ENCODE peak calls at places on chromosomes 6 and 20, in four cellular contexts. U, B, L and M are unnamed samples. For H3K4me1, the result is how much of the 10 kb centered on the place peaks cover.

GRCh38 chr6:11918021-11918738 is 93.9 kb upstream of the HIVEP1 start:
- DNase-seq in L (no peak), U (no peak), B (no peak), M (no peak)

GRCh38 chr6:16318538-16318937 is 80.2 kb downstream of the GMPR start:
- DNase-seq in B (no peak), U (no peak), L (no peak), M (no peak)

GRCh38 chr20:36613974-36614373 is 8.4 kb downstream of the RAB5IF start:
- DNase-seq in B (peak), L (no peak), U (no peak), M (no peak)

GRCh38 chr6:31400467-31401289 is 2.7 kb upstream of the MICA start:
- DNase-seq in U (peak), B (peak), L (peak), M (peak)

GRCh38 chr6:25027221-25027916 is 91.6 kb upstream of the RIPOR2 start:
- DNase-seq in B (peak), U (no peak), L (no peak), M (no peak)

GRCh38 chr20:62308102-62308822 is 5.5 kb downstream of the ADRM1 start:
- DNase-seq in L (no peak), U (no peak), B (no peak), M (no peak)

GRCh38 chr6:128509709-128510108 is 10.7 kb downstream of the PTPRK start:
- DNase-seq in B (no peak), U (no peak), L (no peak), M (no peak)

GRCh38 chr20:25071722-25072121 is 10.2 kb downstream of the VSX1 start:
- DNase-seq in L (peak), U (no peak), B (peak), M (no peak)

GRCh38 chr6:116008470-116009229 is 52.0 kb downstream of the FRK start:
- DNase-seq in L (no peak), B (no peak), U (no peak), M (no peak)

GRCh38 chr6:101401792-101402617 is 8.5 kb downstream of the GRIK2 start:
- DNase-seq in U (no peak), L (no peak), B (no peak), M (no peak)

GRCh38 chr20:33277471-33278441 is 5.3 kb upstream of the BPIFB1 start:
- DNase-seq in L (peak), U (no peak), B (peak), M (no peak)

GRCh38 chr6:1335367-1336037 is 23.6 kb downstream of the FOXQ1 start:
- DNase-seq in U (no peak), L (peak), B (peak), M (no peak)

GRCh38 chr6:97714772-97715171 is 431.8 kb upstream of the MMS22L start:
- DNase-seq in U (no peak), L (no peak), B (no peak), M (no peak)

GRCh38 chr6:108127826-108128225 is 38.0 kb upstream of the NR2E1 start:
- DNase-seq in L (peak), U (no peak), B (no peak), M (no peak)

GRCh38 chr20:56636701-56637100 is 7.6 kb downstream of the TFAP2C start:
- DNase-seq in B (no peak), U (no peak), L (no peak), M (no peak)

GRCh38 chr6:37172991-37173572 is 3.1 kb downstream of the PIM1 start:
- DNase-seq in B (no peak), U (no peak), L (no peak), M (no peak)
- H3K4me3 ChIP-seq in B (peak), U (peak), L (peak), M (peak)

GRCh38 chr6:111579816-111580215 is 25.9 kb downstream of the TRAF3IP2 start:
- DNase-seq in U (no peak), L (no peak), B (no peak), M (no peak)
- H3K4me1 ChIP-seq in U (under half), L (under half), B (under half), M (under half)

DNA sequence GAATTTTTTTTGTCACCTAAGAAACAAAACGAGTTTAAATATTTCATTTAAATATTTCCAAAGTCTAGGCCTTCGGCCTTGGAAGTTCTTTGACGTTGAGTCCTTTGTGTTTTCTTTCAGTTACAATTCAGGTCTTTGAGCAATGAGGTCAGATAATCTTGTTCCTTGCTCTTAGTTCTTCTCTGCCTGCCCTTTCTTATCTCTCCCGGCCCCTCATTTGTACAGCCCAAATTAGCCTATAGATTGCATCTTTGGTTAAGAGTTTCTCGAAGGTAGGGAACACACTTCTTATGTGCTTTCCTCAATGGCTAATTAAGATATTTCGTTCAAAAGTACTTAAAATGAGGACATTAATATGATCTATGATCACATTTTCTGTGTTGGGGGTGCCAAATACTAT is 18.5 kb downstream of the RPS12 start:
- DNase-seq in U (no peak), L (no peak), B (no peak), M (no peak)
- TF ChIP-seq EP300 in U (no peak), L (no peak), B (no peak), M (no peak)

GRCh38 chr6:56534680-56535419 is 107.8 kb downstream of the DST start:
- DNase-seq in L (no peak), U (no peak), B (no peak), M (no peak)
- H3K4me3 ChIP-seq in L (no peak), U (no peak), B (no peak), M (no peak)

DNA sequence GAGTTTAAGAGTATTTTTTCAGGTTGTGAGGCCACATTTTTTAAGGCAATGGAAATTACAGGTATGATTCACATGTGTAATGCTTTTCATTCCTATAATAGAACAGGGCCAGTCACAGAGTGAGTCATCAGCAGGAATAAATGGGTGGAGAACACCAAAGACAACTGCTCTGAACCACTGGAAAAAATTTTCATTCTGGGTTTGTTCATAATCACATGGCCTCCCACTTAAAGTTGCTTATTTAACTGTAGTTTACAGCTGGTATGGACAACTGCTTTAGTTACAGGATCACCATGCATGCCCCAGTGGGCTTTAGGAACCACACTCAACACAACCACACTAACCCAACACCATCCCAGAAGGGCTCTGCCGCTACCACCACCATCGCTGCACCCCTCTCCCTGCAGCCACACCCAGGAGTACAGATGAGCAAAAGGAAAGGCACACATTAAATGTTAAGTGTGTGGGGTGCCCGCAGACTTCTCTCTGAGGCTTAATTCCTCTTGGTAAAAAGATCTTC is 107.0 kb upstream of the DST start:
- DNase-seq in B (no peak), U (no peak), L (peak), M (no peak)
- H3K4me1 ChIP-seq in B (under half), U (under half), L (under half), M (under half)

DNA sequence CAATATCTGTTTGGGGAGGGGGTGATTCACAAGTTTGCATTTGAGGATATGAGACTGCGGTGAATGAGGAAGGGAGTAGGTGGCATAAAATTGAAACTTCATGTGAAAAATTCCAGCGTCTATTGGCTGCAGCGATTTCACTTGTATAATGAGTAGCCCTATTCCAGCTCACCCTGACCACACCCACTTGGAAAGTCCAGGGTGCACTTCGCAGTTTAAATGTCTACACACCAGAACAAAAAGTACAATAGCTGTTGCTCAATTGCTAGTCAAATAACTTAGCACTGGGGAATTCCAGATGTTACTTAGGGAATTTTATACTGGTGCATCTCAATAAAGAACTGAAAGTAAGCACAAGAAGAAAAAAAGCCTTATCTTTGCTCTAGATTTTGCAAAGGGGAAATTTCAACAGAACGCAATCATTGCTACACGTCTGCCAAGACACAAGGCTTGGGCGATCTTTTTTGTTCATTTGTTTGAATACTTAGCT is 6.3 kb downstream of the TNFAIP3 start:
- DNase-seq in U (peak), L (peak), B (peak), M (peak)
- TF ChIP-seq EP300 in U (peak), L (peak), B (no peak), M (no peak)

GRCh38 chr20:44649976-44650375 is 1.5 kb downstream of the ADA start:
- DNase-seq in L (no peak), U (no peak), B (no peak), M (no peak)
- H3K4me3 ChIP-seq in L (no peak), U (no peak), B (peak), M (no peak)

DNA sequence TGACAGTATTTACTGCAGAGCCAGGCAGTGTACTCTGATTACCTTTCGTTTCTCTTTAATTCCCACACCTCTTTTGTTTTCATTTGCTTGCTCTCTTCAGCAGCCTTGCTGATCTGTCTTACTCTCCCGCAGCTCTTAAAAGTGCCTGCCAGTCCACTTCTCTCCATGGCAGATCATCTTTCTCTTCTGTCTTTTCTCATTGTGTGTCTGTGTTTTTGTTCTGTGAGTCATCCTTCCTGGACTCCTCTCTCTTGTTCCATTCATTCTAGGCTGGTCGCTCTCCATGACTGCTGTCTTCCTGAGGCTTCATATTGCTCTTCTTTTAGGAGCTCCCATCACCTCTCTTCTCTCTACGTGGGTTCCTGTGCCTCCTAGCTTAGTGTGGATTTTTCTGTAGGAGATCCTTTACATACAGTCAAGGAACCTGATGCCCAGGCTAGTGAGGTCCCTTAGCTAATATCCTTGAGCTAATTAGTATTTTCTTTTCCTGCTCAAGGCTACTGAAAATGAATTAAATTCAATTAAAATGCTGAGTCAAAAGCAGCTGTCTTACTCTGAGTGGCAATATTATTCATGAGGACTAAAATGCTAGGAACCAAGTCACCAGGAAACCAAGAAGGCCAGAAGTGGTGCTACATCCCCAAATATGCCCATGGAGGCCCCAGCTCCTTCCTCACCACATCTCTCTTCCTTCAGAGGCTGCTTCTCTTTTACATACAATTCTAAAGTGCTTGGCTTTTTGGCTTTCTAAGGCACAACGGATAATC is 86.1 kb downstream of the SLX4IP start:
- DNase-seq in U (no peak), L (peak), B (no peak), M (no peak)
- H3K4me1 ChIP-seq in U (under half), L (under half), B (under half), M (under half)

DNA sequence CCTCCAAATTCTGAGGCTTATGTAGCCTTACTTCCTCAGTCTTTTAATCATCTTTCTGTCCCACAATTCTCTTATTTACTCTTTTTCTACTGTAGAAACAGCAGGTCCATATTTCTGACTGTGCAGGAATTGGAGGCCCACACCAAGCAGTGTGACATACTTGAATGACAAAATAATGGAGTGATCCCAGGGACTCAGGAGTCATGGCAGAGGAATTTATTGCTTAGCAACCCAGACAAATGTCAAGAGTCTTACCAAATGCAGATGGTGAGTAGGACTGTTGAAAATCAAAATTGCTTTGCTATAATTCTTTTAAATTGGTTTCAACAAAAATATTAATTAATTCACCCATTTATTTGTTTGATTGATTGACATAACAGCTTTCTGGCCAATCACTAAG is 59.9 kb downstream of the HTR1B start:
- DNase-seq in U (no peak), L (no peak), B (no peak), M (no peak)
- TF ChIP-seq EP300 in U (no peak), L (no peak), B (no peak), M (no peak)

GRCh38 chr20:48828734-48829460 is 1.1 kb upstream of the PREX1 start:
- DNase-seq in U (no peak), L (no peak), B (no peak), M (no peak)
- H3K4me3 ChIP-seq in U (peak), L (no peak), B (peak), M (no peak)